ENCODE peak calls at places on chromosomes 5 and 9, in five cellular contexts. One of them, this sample, is unnamed.

GRCh38 chr5:145872486-145872885 is 328 bp downstream of the GRXCR2 start:
- DNase-seq in sigmoid colon: no peak
- DNase-seq in ovary: no peak
- DNase-seq in suprapubic skin: no peak
- DNase-seq in A549: no peak
- DNase-seq in this sample: no peak

GRCh38 chr5:34686762-34687268 is 30.7 kb downstream of the RAI14 start:
- DNase-seq in sigmoid colon: peak; percentile 89
- DNase-seq in ovary: peak; percentile 66
- DNase-seq in A549: peak; percentile 99
- DNase-seq in suprapubic skin: no peak
- DNase-seq in this sample: peak; percentile 48

GRCh38 chr5:177454397-177455035 is 7.9 kb downstream of the PRR7 start:
- DNase-seq in suprapubic skin: peak; percentile 95
- DNase-seq in A549: peak; percentile 89
- DNase-seq in sigmoid colon: peak; percentile 95
- DNase-seq in ovary: peak; percentile 96
- DNase-seq in this sample: peak; percentile 86

GRCh38 chr9:93098236-93098946 is 2.4 kb downstream of the CARD19 start:
- DNase-seq in suprapubic skin: peak; percentile 95
- DNase-seq in sigmoid colon: peak; percentile 97
- DNase-seq in ovary: peak; percentile 88
- DNase-seq in A549: peak; percentile 85
- DNase-seq in this sample: peak; percentile 72

GRCh38 chr5:26864061-26864460 is 174.3 kb downstream of the CDH9 start:
- DNase-seq in suprapubic skin: no peak
- DNase-seq in sigmoid colon: no peak
- DNase-seq in ovary: no peak
- DNase-seq in A549: no peak
- DNase-seq in this sample: no peak

GRCh38 chr5:122258840-122259239 is 53.2 kb upstream of the SNCAIP start:
- DNase-seq in sigmoid colon: no peak
- DNase-seq in A549: no peak
- DNase-seq in suprapubic skin: no peak
- DNase-seq in ovary: no peak
- DNase-seq in this sample: no peak

GRCh38 chr9:112361602-112362001 is 18.3 kb upstream of the HSDL2 start:
- DNase-seq in ovary: no peak
- DNase-seq in A549: peak; percentile 60
- DNase-seq in suprapubic skin: no peak
- DNase-seq in sigmoid colon: no peak
- DNase-seq in this sample: peak; percentile 34

GRCh38 chr9:107883496-107884120 is 394.0 kb upstream of the KLF4 start:
- DNase-seq in A549: no peak
- DNase-seq in ovary: no peak
- DNase-seq in sigmoid colon: no peak
- DNase-seq in suprapubic skin: no peak
- DNase-seq in this sample: no peak

GRCh38 chr5:169521366-169521983 is 62.1 kb upstream of the SPDL1 start:
- DNase-seq in ovary: no peak
- DNase-seq in suprapubic skin: no peak
- DNase-seq in sigmoid colon: no peak
- DNase-seq in A549: no peak
- DNase-seq in this sample: no peak

GRCh38 chr5:13921573-13921972 is 22.9 kb downstream of the DNAH5 start:
- DNase-seq in A549: no peak
- DNase-seq in suprapubic skin: no peak
- DNase-seq in ovary: no peak
- DNase-seq in sigmoid colon: no peak
- DNase-seq in this sample: no peak

GRCh38 chr9:94134629-94135028 is 50.4 kb downstream of the PTPDC1 start:
- DNase-seq in A549: no peak
- DNase-seq in sigmoid colon: no peak
- DNase-seq in ovary: no peak
- DNase-seq in suprapubic skin: no peak
- DNase-seq in this sample: no peak

GRCh38 chr9:4774209-4774608 is 18.5 kb upstream of the RCL1 start:
- DNase-seq in suprapubic skin: no peak
- DNase-seq in ovary: no peak
- DNase-seq in sigmoid colon: peak; percentile 81
- DNase-seq in A549: peak; percentile 36
- DNase-seq in this sample: peak; percentile 89

GRCh38 chr5:109917154-109917546 is 227.4 kb downstream of the MAN2A1 start:
- DNase-seq in sigmoid colon: no peak
- DNase-seq in ovary: no peak
- DNase-seq in A549: no peak
- DNase-seq in suprapubic skin: no peak
- DNase-seq in this sample: no peak

GRCh38 chr5:82349651-82350050 is 71.5 kb upstream of the RPS23 start:
- DNase-seq in suprapubic skin: no peak
- DNase-seq in sigmoid colon: no peak
- DNase-seq in A549: peak; percentile 16
- DNase-seq in ovary: no peak
- DNase-seq in this sample: no peak

GRCh38 chr5:72210913-72211670 is 103.8 kb downstream of the MAP1B start:
- DNase-seq in sigmoid colon: no peak
- DNase-seq in ovary: peak; percentile 47
- DNase-seq in A549: peak; percentile 39
- DNase-seq in suprapubic skin: no peak
- DNase-seq in this sample: peak; percentile 48

GRCh38 chr9:89022071-89022721 is 30.9 kb downstream of the S1PR3 start:
- DNase-seq in A549: no peak
- DNase-seq in sigmoid colon: no peak
- DNase-seq in ovary: peak; percentile 42
- DNase-seq in suprapubic skin: no peak
- DNase-seq in this sample: no peak

GRCh38 chr9:76198336-76198735 is 195.9 kb downstream of the RFK start:
- DNase-seq in suprapubic skin: no peak
- DNase-seq in ovary: no peak
- DNase-seq in A549: no peak
- DNase-seq in sigmoid colon: no peak
- DNase-seq in this sample: no peak

GRCh38 chr9:135775911-135776310 is 73.9 kb downstream of the KCNT1 start:
- DNase-seq in ovary: no peak
- DNase-seq in sigmoid colon: no peak
- DNase-seq in A549: no peak
- DNase-seq in suprapubic skin: no peak
- DNase-seq in this sample: no peak

GRCh38 chr5:181205735-181206401 is 872 bp upstream of the TRIM7 start:
- DNase-seq in sigmoid colon: peak; percentile 67
- DNase-seq in suprapubic skin: no peak
- DNase-seq in ovary: peak; percentile 51
- DNase-seq in A549: no peak
- DNase-seq in this sample: no peak

GRCh38 chr9:14314929-14315753 is 1.2 kb upstream of the NFIB start:
- DNase-seq in suprapubic skin: peak; percentile 96
- DNase-seq in ovary: peak; percentile 96
- DNase-seq in sigmoid colon: peak; percentile 98
- DNase-seq in A549: peak; percentile 89
- DNase-seq in this sample: peak; percentile 85

GRCh38 chr9:14316574-14317304 is 2.8 kb upstream of the NFIB start:
- DNase-seq in suprapubic skin: no peak
- DNase-seq in sigmoid colon: no peak
- DNase-seq in ovary: peak; percentile 29
- DNase-seq in A549: no peak
- DNase-seq in this sample: no peak

GRCh38 chr9:14318934-14319513 is 5.1 kb upstream of the NFIB start:
- DNase-seq in suprapubic skin: no peak
- DNase-seq in sigmoid colon: no peak
- DNase-seq in ovary: no peak
- DNase-seq in A549: no peak
- DNase-seq in this sample: no peak

GRCh38 chr9:14315754-14316573 is 2.0 kb upstream of the NFIB start:
- DNase-seq in ovary: peak; percentile 71
- DNase-seq in sigmoid colon: no peak
- DNase-seq in suprapubic skin: no peak
- DNase-seq in A549: peak; percentile 76
- DNase-seq in this sample: no peak

GRCh38 chr9:14317667-14318255 is 3.8 kb upstream of the NFIB start:
- DNase-seq in ovary: no peak
- DNase-seq in suprapubic skin: no peak
- DNase-seq in A549: no peak
- DNase-seq in sigmoid colon: no peak
- DNase-seq in this sample: no peak
- TF ChIP-seq EP300 in ovary: no peak
- TF ChIP-seq EP300 in suprapubic skin: no peak
- TF ChIP-seq EP300 in A549: no peak
- TF ChIP-seq EP300 in sigmoid colon: no peak
- TF ChIP-seq EP300 in this sample: no peak

GRCh38 chr9:546797-547223 is 294.7 kb upstream of the DMRT1 start:
- DNase-seq in ovary: no peak
- DNase-seq in suprapubic skin: no peak
- DNase-seq in A549: peak; percentile 16
- DNase-seq in sigmoid colon: no peak
- DNase-seq in this sample: peak; percentile 50
- TF ChIP-seq CTCF in ovary: peak; percentile 39
- TF ChIP-seq CTCF in suprapubic skin: peak; percentile 21
- TF ChIP-seq CTCF in A549: peak; percentile 39
- TF ChIP-seq CTCF in sigmoid colon: no peak
- TF ChIP-seq CTCF in this sample: peak; percentile 61

DNA sequence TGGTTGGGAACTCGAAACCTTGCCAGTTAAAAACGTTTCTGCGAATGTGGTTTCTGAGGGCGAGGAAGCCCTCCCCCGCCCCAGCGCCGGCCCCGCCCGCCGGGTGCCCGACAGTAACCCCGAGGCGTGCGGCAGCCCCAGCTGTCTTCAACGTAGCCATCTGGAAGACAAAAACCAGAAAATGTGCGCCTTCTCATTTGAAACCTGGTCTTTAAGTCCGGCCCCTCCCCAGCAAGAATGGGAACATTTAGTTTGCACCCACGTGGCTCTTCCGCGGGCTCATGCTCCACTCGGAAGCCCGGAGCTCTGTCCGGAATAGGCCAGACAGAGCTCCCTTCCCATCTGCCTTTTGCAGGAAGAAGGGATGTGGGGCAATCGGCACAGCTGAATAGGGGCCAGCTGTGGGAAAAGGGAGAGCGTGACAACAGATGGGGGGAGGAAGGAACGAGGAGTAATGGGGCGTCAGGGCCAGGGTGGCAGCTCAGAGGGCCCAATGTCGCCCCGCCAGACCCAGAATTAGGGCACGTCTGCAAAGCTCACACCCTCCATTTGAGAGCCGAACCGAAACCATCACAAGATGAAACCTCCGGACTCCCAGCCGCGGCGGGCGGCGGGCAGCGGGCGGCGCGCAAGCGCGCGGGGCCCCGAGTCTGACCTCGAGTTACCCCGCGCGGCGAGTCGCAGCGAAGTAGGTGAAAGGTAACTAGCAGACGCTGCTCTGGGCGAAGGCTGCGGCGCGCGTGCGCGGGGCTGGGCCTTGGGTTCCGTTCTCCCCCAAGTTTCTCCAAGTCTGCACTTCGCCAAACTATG is 63.4 kb upstream of the ABCA1 start:
- DNase-seq in suprapubic skin: peak; percentile 95
- DNase-seq in A549: peak; percentile 87
- DNase-seq in sigmoid colon: peak; percentile 99
- DNase-seq in ovary: peak; percentile 86
- DNase-seq in this sample: peak; percentile 82
- TF ChIP-seq EP300 in suprapubic skin: no peak
- TF ChIP-seq EP300 in A549: no peak
- TF ChIP-seq EP300 in sigmoid colon: peak; percentile 89
- TF ChIP-seq EP300 in ovary: no peak
- TF ChIP-seq EP300 in this sample: no peak

GRCh38 chr5:140926211-140926902 is at the start of gene PCDHAC1:
- DNase-seq in ovary: peak; percentile 72
- DNase-seq in suprapubic skin: peak; percentile 85
- DNase-seq in sigmoid colon: peak; percentile 85
- DNase-seq in A549: peak; percentile 84
- DNase-seq in this sample: peak; percentile 75
- TF ChIP-seq CTCF in ovary: peak; percentile 44
- TF ChIP-seq CTCF in suprapubic skin: peak; percentile 70
- TF ChIP-seq CTCF in sigmoid colon: peak; percentile 30
- TF ChIP-seq CTCF in A549: peak; percentile 85
- TF ChIP-seq CTCF in this sample: peak; percentile 86

GRCh38 chr9:35907732-35908483 is 1.4 kb upstream of the SPAAR start:
- DNase-seq in sigmoid colon: peak; percentile 94
- DNase-seq in ovary: peak; percentile 81
- DNase-seq in A549: peak; percentile 88
- DNase-seq in suprapubic skin: no peak
- DNase-seq in this sample: peak; percentile 75
- TF ChIP-seq EP300 in sigmoid colon: peak; percentile 82
- TF ChIP-seq EP300 in ovary: peak; percentile 43
- TF ChIP-seq EP300 in A549: no peak
- TF ChIP-seq EP300 in suprapubic skin: no peak
- TF ChIP-seq EP300 in this sample: peak; percentile 63

DNA sequence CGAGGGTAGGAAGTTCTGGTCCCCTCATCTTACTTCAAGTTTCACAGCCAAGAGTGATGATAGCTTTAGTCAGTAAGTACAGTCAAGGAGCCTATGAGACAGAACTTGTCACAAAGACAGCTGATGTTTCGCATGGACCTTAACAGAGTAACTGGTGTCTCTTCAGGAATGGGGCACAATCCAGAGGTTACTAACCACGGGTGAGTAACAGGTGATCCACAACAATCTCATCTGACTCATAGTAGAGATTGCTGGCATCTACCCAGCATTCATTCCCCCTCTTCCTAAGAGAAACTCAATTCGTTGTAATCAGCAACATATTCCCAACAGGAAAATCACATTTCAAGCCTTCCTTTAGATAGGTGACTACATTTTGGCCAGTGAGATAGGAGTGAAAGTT is 126.7 kb downstream of the SNX18 start:
- DNase-seq in A549: peak; percentile 3
- DNase-seq in sigmoid colon: no peak
- DNase-seq in ovary: no peak
- DNase-seq in suprapubic skin: no peak
- DNase-seq in this sample: no peak
- TF ChIP-seq CTCF in A549: no peak
- TF ChIP-seq CTCF in sigmoid colon: no peak
- TF ChIP-seq CTCF in ovary: no peak
- TF ChIP-seq CTCF in suprapubic skin: no peak
- TF ChIP-seq CTCF in this sample: no peak

This sample was measured in tibial nerve.